ENCODE peak calls at places on chromosomes 4 and X, in five cellular contexts. H is stimulated activated CD8-positive, alpha-beta memory T cell treated with anti-CD3 and anti-CD28 coated beads, Interleukin-4, amount 100 ng/mL, for 48 hours; L is central memory CD4-positive, alpha-beta T cell; C is iris pigment epithelial cell; N is HFFc6. R is an unnamed sample.
A peak's percentile ranks its signal among the peaks of the same experiment; 100 is the strongest.

GRCh38 chrX:124328765-124329164 is 3.7 kb upstream of the TEX13D start:
- DNase-seq in H (no peak), L (no peak), C (no peak), N (no peak), R (no peak)

GRCh38 chrX:103175944-103176753 is 38.8 kb upstream of the BEX4 start:
- DNase-seq in H (peak; percentile 76), L (peak; percentile 34), C (peak; percentile 42), N (peak; percentile 34), R (peak; percentile 29)

GRCh38 chr4:11446156-11446811 is 17.6 kb upstream of the HS3ST1 start:
- DNase-seq in H (no peak), L (no peak), C (peak; percentile 31), N (no peak), R (no peak)

GRCh38 chrX:151538190-151539122 is 25.0 kb upstream of the PASD1 start:
- DNase-seq in H (no peak), L (no peak), C (no peak), N (no peak), R (no peak)

GRCh38 chr4:158823461-158823873 is 54.6 kb downstream of the FNIP2 start:
- DNase-seq in H (peak; percentile 43), L (no peak), C (peak; percentile 54), N (peak; percentile 36), R (peak; percentile 35)

GRCh38 chrX:119734897-119735339 is 23.5 kb upstream of the SOWAHD start:
- DNase-seq in H (no peak), L (no peak), C (no peak), N (no peak), R (no peak)

GRCh38 chr4:75629239-75629638 is 1.1 kb downstream of the CDKL2 start:
- DNase-seq in H (no peak), L (no peak), C (no peak), N (no peak), R (no peak)

GRCh38 chrX:150680974-150681373 is 12.2 kb upstream of the MTMR1 start:
- DNase-seq in H (no peak), L (no peak), C (peak; percentile 37), N (no peak), R (peak; percentile 33)

GRCh38 chrX:139224953-139225665 is 305.4 kb upstream of the F9 start:
- DNase-seq in H (no peak), L (no peak), C (no peak), N (no peak), R (no peak)

GRCh38 chrX:72131317-72132294 is at the start of gene RTL5:
- DNase-seq in H (peak; percentile 63), L (peak; percentile 40), C (peak; percentile 78), N (peak; percentile 85), R (peak; percentile 78)

GRCh38 chr4:143374771-143375170 is 38.1 kb downstream of the GAB1 start:
- DNase-seq in H (no peak), L (no peak), C (no peak), N (no peak), R (no peak)

GRCh38 chrX:110852180-110852579 is 56.6 kb upstream of the CHRDL1 start:
- DNase-seq in H (no peak), L (no peak), C (peak; percentile 12), N (no peak), R (peak; percentile 6)

GRCh38 chr4:69689530-69690111 is 36.6 kb upstream of the UGT2A1 start:
- DNase-seq in H (no peak), L (peak; percentile 22), C (peak; percentile 43), N (peak; percentile 21), R (peak; percentile 29)

GRCh38 chr4:8639777-8640720 is 47.5 kb downstream of the CPZ start:
- DNase-seq in H (no peak), L (no peak), C (no peak), N (no peak), R (no peak)

GRCh38 chr4:146381263-146381872 is 140.4 kb downstream of the SLC10A7 start:
- DNase-seq in H (no peak), L (no peak), C (peak; percentile 3), N (no peak), R (no peak)

GRCh38 chr4:1112174-1112820 is 1.1 kb downstream of the RNF212 start:
- DNase-seq in H (no peak), L (no peak), C (no peak), N (no peak), R (no peak)

GRCh38 chr4:76341063-76341462 is 34.5 kb downstream of the STBD1 start:
- DNase-seq in H (no peak), L (no peak), C (peak; percentile 82), N (peak; percentile 64), R (peak; percentile 90)

GRCh38 chrX:152725409-152725808 is 8.1 kb downstream of the CSAG1 start:
- DNase-seq in H (no peak), L (no peak), C (no peak), N (no peak), R (no peak)

GRCh38 chrX:21412883-21413282 is 38.7 kb downstream of the CNKSR2 start:
- DNase-seq in H (no peak), L (no peak), C (peak; percentile 49), N (no peak), R (peak; percentile 79)